ENCODE peak calls at places on chromosomes 5 and 9, in nine cellular contexts. T is astrocyte of the spinal cord, S is A549, I is uterus, U is pancreas, P is adrenal gland, O is tibial nerve, G is AG09309, B is transverse colon. N is an unnamed sample.

GRCh38 chr9:33852216-33852826 is 35.4 kb downstream of the UBE2R2 start:
- DNase-seq in T (peak; percentile 32), S (peak; percentile 75), I (peak; percentile 59), U (peak; percentile 71), P (peak; percentile 71), O (peak; percentile 65), G (no peak), B (peak; percentile 81), N (peak; percentile 67)

GRCh38 chr9:126532019-126532462 is 81.7 kb upstream of the LMX1B start:
- DNase-seq in T (no peak), S (no peak), I (no peak), U (no peak), P (no peak), O (no peak), G (no peak), B (no peak), N (no peak)

GRCh38 chr9:108746864-108747263 is 108.9 kb downstream of the ACTL7B start:
- DNase-seq in T (no peak), S (no peak), I (no peak), U (no peak), P (no peak), O (no peak), G (peak; percentile 39), B (no peak), N (no peak)

GRCh38 chr9:137452761-137453642 is 6.1 kb downstream of the NSMF start:
- DNase-seq in T (no peak), S (no peak), I (peak; percentile 40), U (peak; percentile 65), P (peak; percentile 51), O (no peak), G (no peak), B (peak; percentile 23), N (no peak)

GRCh38 chr9:134316444-134317160 is 9.7 kb upstream of the RXRA start:
- DNase-seq in T (peak; percentile 48), S (no peak), I (no peak), U (peak; percentile 59), P (no peak), O (no peak), G (no peak), B (no peak), N (no peak)

GRCh38 chr9:120916573-120916972 is 10.0 kb downstream of the TRAF1 start:
- DNase-seq in T (peak; percentile 73), S (no peak), I (peak; percentile 83), U (no peak), P (peak; percentile 75), O (peak; percentile 80), G (no peak), B (no peak), N (peak; percentile 83)

GRCh38 chr5:122896598-122897282 is 51.3 kb downstream of the SNX24 start:
- DNase-seq in T (peak; percentile 34), S (peak; percentile 20), I (no peak), U (no peak), P (no peak), O (no peak), G (no peak), B (no peak), N (no peak)

GRCh38 chr5:67234671-67235176 is 38.1 kb upstream of the CD180 start:
- DNase-seq in T (peak; percentile 96), S (no peak), I (peak; percentile 63), U (no peak), P (peak; percentile 27), O (no peak), G (no peak), B (no peak), N (no peak)

GRCh38 chr9:96014078-96014477 is 138.6 kb downstream of the ERCC6L2 start:
- DNase-seq in T (no peak), S (no peak), I (no peak), U (no peak), P (no peak), O (no peak), G (no peak), B (peak; percentile 27), N (no peak)

GRCh38 chr5:141508808-141509611 is 20.1 kb downstream of the PCDHGC5 start:
- DNase-seq in T (peak; percentile 96), S (no peak), I (peak; percentile 86), U (no peak), P (peak; percentile 67), O (no peak), G (peak; percentile 90), B (peak; percentile 41), N (no peak)

GRCh38 chr9:114130624-114131277 is 24.6 kb upstream of the COL27A1 start:
- DNase-seq in T (no peak), S (no peak), I (no peak), U (no peak), P (no peak), O (no peak), G (no peak), B (no peak), N (no peak)

GRCh38 chr5:158544388-158545339 is 555.1 kb downstream of the EBF1 start:
- DNase-seq in T (no peak), S (no peak), I (no peak), U (no peak), P (no peak), O (no peak), G (no peak), B (no peak), N (no peak)

GRCh38 chr9:92208693-92209524 is 84.6 kb downstream of the IARS1 start:
- DNase-seq in T (no peak), S (no peak), I (no peak), U (no peak), P (no peak), O (no peak), G (no peak), B (no peak), N (no peak)

GRCh38 chr9:38380872-38381534 is 11.5 kb upstream of the ALDH1B1 start:
- DNase-seq in T (no peak), S (peak; percentile 60), I (no peak), U (no peak), P (no peak), O (no peak), G (no peak), B (no peak), N (no peak)

GRCh38 chr9:112866662-112867274 is 23.9 kb downstream of the SLC46A2 start:
- DNase-seq in T (no peak), S (peak; percentile 69), I (no peak), U (no peak), P (no peak), O (no peak), G (no peak), B (peak; percentile 21), N (no peak)

GRCh38 chr5:172886974-172887491 is 53.0 kb downstream of the ERGIC1 start:
- DNase-seq in T (peak; percentile 76), S (no peak), I (peak; percentile 92), U (no peak), P (no peak), O (no peak), G (peak; percentile 94), B (peak; percentile 53), N (no peak)

GRCh38 chr5:172885594-172886340 is 51.7 kb downstream of the ERGIC1 start:
- DNase-seq in T (no peak), S (no peak), I (no peak), U (no peak), P (no peak), O (no peak), G (no peak), B (no peak), N (no peak)

GRCh38 chr5:172887735-172888134 is 53.7 kb downstream of the ERGIC1 start:
- DNase-seq in T (peak; percentile 86), S (no peak), I (peak; percentile 89), U (no peak), P (no peak), O (no peak), G (no peak), B (peak; percentile 53), N (no peak)

GRCh38 chr5:172890659-172891058 is 56.6 kb downstream of the ERGIC1 start:
- DNase-seq in T (no peak), S (no peak), I (no peak), U (no peak), P (no peak), O (no peak), G (no peak), B (no peak), N (no peak)

GRCh38 chr5:172886396-172886932 is 52.4 kb downstream of the ERGIC1 start:
- DNase-seq in T (no peak), S (no peak), I (no peak), U (no peak), P (no peak), O (no peak), G (no peak), B (no peak), N (no peak)
- TF ChIP-seq CTCF in T (no peak), S (no peak), I (no peak), U (no peak), P (no peak), O (no peak), G (no peak), B (no peak), N (no peak)

GRCh38 chr5:116225318-116225717 is 140.5 kb downstream of the COMMD10 start:
- DNase-seq in T (no peak), S (no peak), I (no peak), U (no peak), P (no peak), O (no peak), G (no peak), B (no peak), N (no peak)
- H3K4me3 ChIP-seq in T (no peak overlapping the region), S (no peak overlapping the region), I (no peak overlapping the region), U (no peak overlapping the region), P (no peak overlapping the region), O (no peak overlapping the region), G (no peak overlapping the region), B (no peak overlapping the region), N (no peak overlapping the region)

GRCh38 chr9:7259544-7260241 is 501.9 kb downstream of the KDM4C start:
- DNase-seq in T (no peak), S (peak; percentile 3), I (no peak), U (no peak), P (no peak), O (no peak), G (no peak), B (no peak), N (no peak)
- TF ChIP-seq CTCF in T (peak; percentile 13), S (peak; percentile 19), I (no peak), U (no peak), P (no peak), O (no peak), G (no peak), B (no peak), N (peak; percentile 23)

GRCh38 chr9:104855837-104856236 is 72.1 kb downstream of the ABCA1 start:
- DNase-seq in T (no peak), S (no peak), I (no peak), U (no peak), P (no peak), O (no peak), G (no peak), B (no peak), N (no peak)
- H3K4me3 ChIP-seq in T (no peak overlapping the region), S (no peak overlapping the region), I (no peak overlapping the region), U (no peak overlapping the region), P (no peak overlapping the region), O (no peak overlapping the region), G (no peak overlapping the region), B (no peak overlapping the region), N (no peak overlapping the region)

DNA sequence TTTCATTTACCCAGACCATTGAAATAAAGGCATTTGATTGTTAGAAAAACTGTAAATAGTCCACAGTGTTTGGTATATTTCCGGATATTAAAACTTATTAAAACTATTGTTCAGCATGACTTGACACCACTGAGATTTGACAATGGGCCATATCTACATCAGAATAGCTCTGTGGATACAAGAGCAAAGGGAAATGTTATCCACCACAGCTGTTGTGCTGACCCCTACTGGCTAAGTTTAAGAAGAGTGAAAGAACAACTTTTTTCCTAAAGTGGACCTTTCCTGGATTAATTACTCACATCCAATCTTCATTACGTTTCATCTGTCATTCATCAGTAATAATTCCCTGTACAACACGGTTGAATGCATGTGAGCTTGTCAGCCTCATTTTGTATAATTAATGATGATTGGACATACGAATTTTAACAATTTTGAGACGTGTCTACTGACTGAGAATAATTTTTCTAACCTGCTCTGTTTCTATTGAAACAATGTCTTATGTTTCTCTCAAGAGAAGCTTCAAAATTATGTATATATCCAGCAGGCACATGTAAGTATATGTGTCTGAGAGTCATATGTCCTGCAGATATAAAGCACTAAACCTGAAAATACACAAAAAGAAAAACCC is 1952.5 kb downstream of the MAT2B start:
- DNase-seq in T (peak; percentile 52), S (peak; percentile 31), I (no peak), U (no peak), P (no peak), O (no peak), G (no peak), B (no peak), N (peak; percentile 77)
- TF ChIP-seq CTCF in T (peak; percentile 66), S (peak; percentile 21), I (no peak), U (peak; percentile 46), P (no peak), O (no peak), G (no peak), B (peak; percentile 28), N (peak; percentile 73)